ENCODE peak calls at places on chromosomes 12 and 14, in four cellular contexts. One of them, this sample, is unnamed.

GRCh38 chr12:110798461-110798860 is 48.3 kb upstream of the CCDC63 start:
- DNase-seq in mesendoderm: no peak
- DNase-seq in lower leg skin: no peak
- DNase-seq in fibroblast of lung: no peak
- DNase-seq in this sample: no peak

GRCh38 chr14:76582447-76582846 is 178.8 kb upstream of the VASH1 start:
- DNase-seq in mesendoderm: no peak
- DNase-seq in lower leg skin: no peak
- DNase-seq in fibroblast of lung: no peak
- DNase-seq in this sample: no peak

GRCh38 chr12:30905483-30906009 is 21.0 kb upstream of the TSPAN11 start:
- DNase-seq in mesendoderm: peak; percentile 57
- DNase-seq in lower leg skin: no peak
- DNase-seq in fibroblast of lung: no peak
- DNase-seq in this sample: no peak

GRCh38 chr14:71532349-71532748 is 399.9 kb upstream of the RGS6 start:
- DNase-seq in mesendoderm: no peak
- DNase-seq in lower leg skin: no peak
- DNase-seq in fibroblast of lung: peak; percentile 93
- DNase-seq in this sample: no peak

GRCh38 chr12:32502693-32503510 is 103.5 kb downstream of the FGD4 start:
- DNase-seq in mesendoderm: peak; percentile 16
- DNase-seq in lower leg skin: no peak
- DNase-seq in fibroblast of lung: peak; percentile 21
- DNase-seq in this sample: no peak

GRCh38 chr12:117202556-117202955 is 12.3 kb upstream of the FBXO21 start:
- DNase-seq in mesendoderm: no peak
- DNase-seq in lower leg skin: no peak
- DNase-seq in fibroblast of lung: no peak
- DNase-seq in this sample: no peak

GRCh38 chr12:125936502-125936901 is 871.3 kb downstream of the AACS start:
- DNase-seq in mesendoderm: no peak
- DNase-seq in lower leg skin: no peak
- DNase-seq in fibroblast of lung: no peak
- DNase-seq in this sample: no peak

GRCh38 chr12:2297658-2298057 is 244.9 kb downstream of the CACNA1C start:
- DNase-seq in mesendoderm: no peak
- DNase-seq in lower leg skin: no peak
- DNase-seq in fibroblast of lung: no peak
- DNase-seq in this sample: no peak

GRCh38 chr14:91889477-91890211 is 22.3 kb upstream of the TC2N start:
- DNase-seq in mesendoderm: no peak
- DNase-seq in lower leg skin: no peak
- DNase-seq in fibroblast of lung: no peak
- DNase-seq in this sample: peak; percentile 55

GRCh38 chr14:51576112-51576420 is 75.6 kb upstream of the FRMD6 start:
- DNase-seq in mesendoderm: peak; percentile 83
- DNase-seq in lower leg skin: no peak
- DNase-seq in fibroblast of lung: peak; percentile 86
- DNase-seq in this sample: no peak

GRCh38 chr14:87994974-87995373 is 2.0 kb upstream of the GALC start:
- DNase-seq in mesendoderm: peak; percentile 65
- DNase-seq in lower leg skin: no peak
- DNase-seq in fibroblast of lung: peak; percentile 51
- DNase-seq in this sample: no peak

GRCh38 chr12:122366685-122367475 is 55.6 kb downstream of the CLIP1 start:
- DNase-seq in mesendoderm: peak; percentile 98
- DNase-seq in lower leg skin: peak; percentile 80
- DNase-seq in fibroblast of lung: peak; percentile 93
- DNase-seq in this sample: peak; percentile 66

GRCh38 chr12:1424674-1425395 is 169.5 kb downstream of the FBXL14 start:
- DNase-seq in mesendoderm: no peak
- DNase-seq in lower leg skin: no peak
- DNase-seq in fibroblast of lung: no peak
- DNase-seq in this sample: no peak

GRCh38 chr14:101761881-101762529 is 496 bp downstream of the PPP2R5C start:
- DNase-seq in mesendoderm: no peak
- DNase-seq in lower leg skin: peak; percentile 89
- DNase-seq in fibroblast of lung: peak; percentile 2
- DNase-seq in this sample: peak; percentile 37

GRCh38 chr14:96108911-96109310 is 69.7 kb downstream of the C14orf132 start:
- DNase-seq in mesendoderm: no peak
- DNase-seq in lower leg skin: peak; percentile 68
- DNase-seq in fibroblast of lung: no peak
- DNase-seq in this sample: no peak

GRCh38 chr12:19039515-19039914 is 90.0 kb upstream of the PLEKHA5 start:
- DNase-seq in mesendoderm: no peak
- DNase-seq in lower leg skin: no peak
- DNase-seq in fibroblast of lung: no peak
- DNase-seq in this sample: no peak

DNA sequence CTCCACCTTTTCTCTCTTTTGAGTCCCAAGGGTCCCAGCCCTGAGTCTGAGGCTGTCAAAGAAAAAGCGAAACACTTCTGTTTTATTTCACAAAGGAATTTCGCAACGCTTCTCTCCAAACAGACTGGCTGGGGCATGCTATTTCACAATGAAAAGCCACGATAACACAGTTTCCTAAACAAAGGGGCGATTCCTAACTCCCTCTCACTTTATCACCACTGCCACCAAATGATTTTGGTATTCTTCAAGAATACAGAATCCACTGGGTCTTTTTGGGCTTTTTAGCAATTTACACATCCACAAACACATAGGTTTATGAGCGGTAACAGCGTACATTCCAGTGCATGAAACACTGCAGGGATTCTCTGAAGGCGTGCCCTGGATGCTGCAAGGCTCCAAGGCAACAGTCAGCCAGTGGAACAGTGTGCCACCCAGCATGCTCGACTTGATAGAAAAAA is 161.2 kb downstream of the DAD1 start:
- DNase-seq in mesendoderm: peak; percentile 36
- DNase-seq in lower leg skin: no peak
- DNase-seq in fibroblast of lung: peak; percentile 68
- DNase-seq in this sample: peak; percentile 66
- H3K4me3 ChIP-seq in mesendoderm: no peak overlapping the region
- H3K4me3 ChIP-seq in lower leg skin: no peak overlapping the region
- H3K4me3 ChIP-seq in fibroblast of lung: no peak overlapping the region
- H3K4me3 ChIP-seq in this sample: peak overlapping the region; percentile 1

DNA sequence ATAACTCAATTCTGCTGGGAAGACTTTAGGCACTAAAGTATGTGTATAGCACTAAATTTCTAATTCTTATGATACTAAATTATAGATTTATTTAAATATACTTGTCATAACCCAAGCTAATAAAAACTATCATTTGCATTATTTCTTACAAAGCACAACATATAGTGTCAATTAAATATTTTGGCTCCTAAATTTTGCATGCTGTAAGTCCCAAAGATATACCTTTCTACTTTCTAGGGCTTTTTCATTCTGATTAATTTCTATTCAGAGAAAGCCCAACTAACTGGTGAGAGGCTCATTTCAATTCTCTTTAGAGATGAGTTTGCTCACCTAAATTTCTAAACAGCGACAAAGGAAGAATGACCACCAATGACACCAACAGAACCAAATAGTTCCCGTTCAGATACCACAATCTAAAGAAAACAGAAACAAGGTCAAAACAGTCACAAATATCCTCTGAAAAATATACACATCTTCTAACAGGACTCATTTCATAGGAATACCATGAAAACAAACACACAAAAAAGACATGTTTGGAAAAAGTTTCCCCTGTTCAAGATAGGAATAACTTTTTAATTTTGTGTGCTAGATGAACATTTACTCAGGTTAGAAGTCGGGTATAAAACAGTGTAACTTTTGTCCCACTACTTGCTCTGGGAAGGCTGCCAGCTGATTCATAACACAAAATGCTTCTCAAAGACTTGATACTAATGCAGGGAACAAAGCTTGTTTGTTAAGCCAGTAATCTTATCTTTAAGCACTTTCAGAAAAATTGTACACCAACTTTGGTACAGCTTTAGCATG is 7.6 kb downstream of the SLC38A2 start:
- DNase-seq in mesendoderm: no peak
- DNase-seq in lower leg skin: no peak
- DNase-seq in fibroblast of lung: peak; percentile 87
- DNase-seq in this sample: peak; percentile 72
- H3K4me3 ChIP-seq in mesendoderm: no peak overlapping the region
- H3K4me3 ChIP-seq in lower leg skin: no peak overlapping the region
- H3K4me3 ChIP-seq in fibroblast of lung: peak overlapping the region; percentile 6
- H3K4me3 ChIP-seq in this sample: peak overlapping the region; percentile 2

GRCh38 chr14:93926873-93927571 is at the start of gene FAM181A:
- DNase-seq in mesendoderm: no peak
- DNase-seq in lower leg skin: no peak
- DNase-seq in fibroblast of lung: no peak
- DNase-seq in this sample: no peak

GRCh38 chr14:93926209-93926872 is 803 bp upstream of the FAM181A start:
- DNase-seq in mesendoderm: no peak
- DNase-seq in lower leg skin: no peak
- DNase-seq in fibroblast of lung: no peak
- DNase-seq in this sample: no peak

GRCh38 chr14:93928184-93929047 is 1.3 kb downstream of the FAM181A start:
- DNase-seq in mesendoderm: no peak
- DNase-seq in lower leg skin: no peak
- DNase-seq in fibroblast of lung: no peak
- DNase-seq in this sample: no peak

GRCh38 chr14:93929048-93929535 is 1.9 kb downstream of the FAM181A start:
- DNase-seq in mesendoderm: no peak
- DNase-seq in lower leg skin: no peak
- DNase-seq in fibroblast of lung: no peak
- DNase-seq in this sample: no peak

GRCh38 chr14:93927746-93928145 is 602 bp downstream of the FAM181A start:
- DNase-seq in mesendoderm: no peak
- DNase-seq in lower leg skin: no peak
- DNase-seq in fibroblast of lung: no peak
- DNase-seq in this sample: no peak
- H3K4me3 ChIP-seq in mesendoderm: no peak overlapping the region
- H3K4me3 ChIP-seq in lower leg skin: no peak overlapping the region
- H3K4me3 ChIP-seq in fibroblast of lung: no peak overlapping the region
- H3K4me3 ChIP-seq in this sample: no peak overlapping the region

GRCh38 chr12:20383612-20384011 is 15.3 kb downstream of the PDE3A start:
- DNase-seq in mesendoderm: peak; percentile 29
- DNase-seq in lower leg skin: no peak
- DNase-seq in fibroblast of lung: no peak
- DNase-seq in this sample: no peak
- H3K4me3 ChIP-seq in mesendoderm: no peak overlapping the region
- H3K4me3 ChIP-seq in lower leg skin: no peak overlapping the region
- H3K4me3 ChIP-seq in fibroblast of lung: no peak overlapping the region
- H3K4me3 ChIP-seq in this sample: no peak overlapping the region

GRCh38 chr14:75164809-75165208 is 11.6 kb downstream of the TMED10 start:
- DNase-seq in mesendoderm: no peak
- DNase-seq in lower leg skin: no peak
- DNase-seq in fibroblast of lung: no peak
- DNase-seq in this sample: no peak

GRCh38 chr14:75168586-75169335 is 7.7 kb downstream of the TMED10 start:
- DNase-seq in mesendoderm: no peak
- DNase-seq in lower leg skin: no peak
- DNase-seq in fibroblast of lung: no peak
- DNase-seq in this sample: no peak

GRCh38 chr14:75163677-75164076 is 12.7 kb downstream of the TMED10 start:
- DNase-seq in mesendoderm: no peak
- DNase-seq in lower leg skin: no peak
- DNase-seq in fibroblast of lung: no peak
- DNase-seq in this sample: no peak

GRCh38 chr14:75162631-75163030 is 13.8 kb downstream of the TMED10 start:
- DNase-seq in mesendoderm: peak; percentile 41
- DNase-seq in lower leg skin: no peak
- DNase-seq in fibroblast of lung: no peak
- DNase-seq in this sample: no peak

DNA sequence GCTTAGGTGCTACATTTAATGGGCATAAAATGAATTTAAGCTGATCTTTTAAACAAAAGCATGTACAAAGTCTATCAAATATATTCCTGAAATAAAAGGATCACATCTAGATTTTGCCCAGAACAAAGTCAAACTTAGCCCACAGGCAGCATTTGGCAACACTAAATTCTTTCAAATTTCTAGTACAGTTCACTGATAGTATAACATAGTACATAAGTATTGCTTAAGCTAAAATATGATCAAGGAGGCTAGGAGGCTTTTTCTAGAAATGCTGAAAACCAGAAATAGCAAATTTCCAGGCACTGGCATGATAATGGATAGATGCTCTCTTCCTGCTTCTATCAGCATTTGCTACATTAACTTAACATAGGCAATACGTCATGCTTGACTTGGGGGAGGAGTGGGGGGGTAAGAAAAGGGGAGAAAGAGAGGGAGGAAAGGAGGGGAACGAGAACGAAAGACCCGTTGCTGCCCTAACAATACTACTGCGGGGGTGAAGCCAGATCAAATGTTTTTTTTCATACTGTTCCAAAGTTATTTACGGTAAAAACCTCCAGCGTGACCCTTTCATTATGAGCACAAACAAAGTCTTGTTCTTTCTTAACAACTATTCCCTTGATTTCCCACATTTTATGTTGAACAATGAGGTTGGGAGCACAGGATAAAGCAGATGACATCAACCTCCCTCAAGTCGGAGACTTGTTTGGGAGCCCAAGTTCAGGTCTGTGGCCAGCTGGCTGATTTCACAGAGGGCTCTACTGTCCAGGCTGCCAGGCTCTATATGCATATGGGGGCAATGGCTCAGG is 10.6 kb downstream of the TMED10 start:
- DNase-seq in mesendoderm: no peak
- DNase-seq in lower leg skin: no peak
- DNase-seq in fibroblast of lung: peak; percentile 55
- DNase-seq in this sample: no peak
- H3K4me3 ChIP-seq in mesendoderm: no peak overlapping the region
- H3K4me3 ChIP-seq in lower leg skin: no peak overlapping the region
- H3K4me3 ChIP-seq in fibroblast of lung: no peak overlapping the region
- H3K4me3 ChIP-seq in this sample: no peak overlapping the region

This sample was measured in uterus.